ENCODE peak calls at places on chromosome 5, in nine cellular contexts. C is ovary, H is tibial nerve, N is transverse colon, F is A549, Q is K562, A is SK-N-SH, R is H1, D is suprapubic skin. W is an unnamed sample.
A peak's percentile ranks its signal among the peaks of the same experiment; 100 is the strongest.

GRCh38 chr5:87541033-87541432 is 128.3 kb upstream of the CCNH start:
- DNase-seq in N (peak; percentile 36), D (no peak), Q (no peak), H (peak; percentile 52), F (peak; percentile 33), R (no peak), A (peak; percentile 19), C (peak; percentile 73), W (no peak)

GRCh38 chr5:16936150-16937022 is at the start of gene MYO10:
- DNase-seq in Q (peak; percentile 93), C (peak; percentile 94), F (peak; percentile 83), A (peak; percentile 95), N (peak; percentile 88), R (peak; percentile 50), D (peak; percentile 84), H (peak; percentile 60), W (peak; percentile 87)

GRCh38 chr5:53438486-53439472 is 41.6 kb upstream of the FST start:
- DNase-seq in A (no peak), Q (no peak), H (no peak), F (no peak), N (no peak), C (no peak), R (no peak), D (no peak), W (no peak)

GRCh38 chr5:146867996-146868708 is 10.4 kb downstream of the PPP2R2B start:
- DNase-seq in C (no peak), D (no peak), Q (no peak), A (no peak), H (no peak), F (no peak), N (no peak), R (no peak), W (no peak)

GRCh38 chr5:6434737-6435136 is 13.9 kb upstream of the UBE2QL1 start:
- DNase-seq in Q (no peak), H (no peak), D (no peak), N (no peak), C (no peak), R (no peak), A (no peak), F (no peak), W (no peak)

GRCh38 chr5:23631283-23632045 is 124.1 kb downstream of the PRDM9 start:
- DNase-seq in F (peak; percentile 70), D (no peak), C (no peak), Q (no peak), A (no peak), H (no peak), R (no peak), N (no peak), W (no peak)

GRCh38 chr5:140312067-140312790 is 9.3 kb upstream of the PFDN1 start:
- DNase-seq in C (no peak), H (no peak), F (peak; percentile 26), R (no peak), N (no peak), Q (no peak), D (no peak), A (no peak), W (peak; percentile 54)

GRCh38 chr5:134511796-134512660 is 13.4 kb upstream of the JADE2 start:
- DNase-seq in C (peak; percentile 88), R (no peak), Q (peak; percentile 52), H (peak; percentile 69), F (peak; percentile 82), D (peak; percentile 86), A (no peak), N (peak; percentile 73), W (peak; percentile 67)

GRCh38 chr5:112776301-112776856 is 38.7 kb downstream of the APC start:
- DNase-seq in A (no peak), H (no peak), F (no peak), C (no peak), N (no peak), R (no peak), Q (no peak), D (no peak), W (no peak)

GRCh38 chr5:1375871-1376850 is 31.3 kb upstream of the CLPTM1L start:
- DNase-seq in Q (no peak), R (no peak), N (no peak), F (no peak), C (no peak), H (no peak), D (no peak), A (no peak), W (no peak)

GRCh38 chr5:106875591-106876297 is 795.0 kb downstream of the EFNA5 start:
- DNase-seq in R (peak; percentile 25), A (no peak), N (no peak), C (no peak), H (no peak), D (no peak), Q (peak; percentile 31), F (peak; percentile 58), W (no peak)

GRCh38 chr5:138948391-138949222 is 73.5 kb upstream of the LRRTM2 start:
- DNase-seq in D (no peak), N (no peak), C (no peak), A (peak; percentile 82), H (no peak), F (no peak), R (no peak), Q (no peak), W (no peak)

GRCh38 chr5:138981606-138982005 is 106.5 kb upstream of the LRRTM2 start:
- DNase-seq in F (no peak), Q (no peak), H (no peak), R (no peak), D (peak; percentile 9), A (no peak), C (no peak), N (no peak), W (no peak)

GRCh38 chr5:175840050-175840841 is 31.1 kb upstream of the CPLX2 start:
- DNase-seq in A (no peak), N (no peak), D (no peak), H (no peak), R (no peak), Q (peak; percentile 41), F (peak; percentile 64), C (no peak), W (no peak)

GRCh38 chr5:98779264-98779877 is 5.9 kb downstream of the RGMB start:
- DNase-seq in R (no peak), Q (no peak), A (no peak), D (no peak), F (no peak), N (peak; percentile 47), H (no peak), C (no peak), W (peak; percentile 72)
- H3K4me1 ChIP-seq in R (peaks cover 8% of the 10 kb centered on the region), Q (no peaks in the 10 kb centered on the region), A (peaks cover 49% of the 10 kb centered on the region), D (peaks cover 80% of the 10 kb centered on the region), F (peaks cover 12% of the 10 kb centered on the region), N (no peaks in the 10 kb centered on the region), H (peaks cover 90% of the 10 kb centered on the region), C (peaks cover 20% of the 10 kb centered on the region), W (peaks cover 90% of the 10 kb centered on the region)

GRCh38 chr5:118017536-118017935 is 970.8 kb downstream of the DTWD2 start:
- DNase-seq in D (no peak), A (no peak), R (no peak), N (no peak), C (no peak), H (no peak), F (no peak), Q (no peak), W (no peak)
- TF ChIP-seq EP300 in D (no peak), A (no peak), R (no peak), N (no peak), C (no peak), H (no peak), F (no peak), Q (no peak), W (no peak)

GRCh38 chr5:74318985-74319563 is 321.5 kb downstream of the ENC1 start:
- DNase-seq in A (no peak), F (peak; percentile 46), D (no peak), R (no peak), C (no peak), N (no peak), H (no peak), Q (no peak), W (no peak)

GRCh38 chr5:74312746-74313145 is 327.8 kb downstream of the ENC1 start:
- DNase-seq in A (no peak), C (no peak), F (no peak), D (no peak), N (no peak), H (no peak), Q (no peak), R (no peak), W (no peak)

GRCh38 chr5:74314906-74315305 is 325.6 kb downstream of the ENC1 start:
- DNase-seq in D (no peak), F (no peak), A (no peak), Q (no peak), N (no peak), C (no peak), R (no peak), H (no peak), W (no peak)

GRCh38 chr5:74313896-74314295 is 326.6 kb downstream of the ENC1 start:
- DNase-seq in F (no peak), N (no peak), A (no peak), R (no peak), H (no peak), Q (no peak), D (no peak), C (no peak), W (no peak)

GRCh38 chr5:74316064-74316586 is 324.4 kb downstream of the ENC1 start:
- DNase-seq in F (peak; percentile 81), Q (no peak), A (peak; percentile 34), N (no peak), H (no peak), D (no peak), C (no peak), R (peak; percentile 17), W (no peak)
- H3K4me1 ChIP-seq in F (peaks cover 36% of the 10 kb centered on the region), Q (no peaks in the 10 kb centered on the region), A (peaks cover 6% of the 10 kb centered on the region), N (no peaks in the 10 kb centered on the region), H (peaks cover 4% of the 10 kb centered on the region), D (peaks cover 8% of the 10 kb centered on the region), C (peaks cover 2% of the 10 kb centered on the region), R (no peaks in the 10 kb centered on the region), W (peaks cover 10% of the 10 kb centered on the region)

GRCh38 chr5:119291056-119291455 is 64.8 kb upstream of the TNFAIP8 start:
- DNase-seq in R (no peak), N (no peak), Q (no peak), H (no peak), D (no peak), A (no peak), F (no peak), C (no peak), W (no peak)

GRCh38 chr5:119289413-119289812 is 66.4 kb upstream of the TNFAIP8 start:
- DNase-seq in A (no peak), F (no peak), Q (no peak), C (no peak), D (no peak), R (no peak), H (no peak), N (no peak), W (no peak)

GRCh38 chr5:119291877-119292276 is 63.9 kb upstream of the TNFAIP8 start:
- DNase-seq in H (no peak), D (no peak), Q (no peak), C (no peak), R (no peak), F (no peak), N (no peak), A (no peak), W (no peak)

GRCh38 chr5:119290161-119290569 is 65.7 kb upstream of the TNFAIP8 start:
- DNase-seq in R (no peak), C (no peak), D (no peak), N (no peak), H (no peak), Q (no peak), A (no peak), F (no peak), W (no peak)

DNA sequence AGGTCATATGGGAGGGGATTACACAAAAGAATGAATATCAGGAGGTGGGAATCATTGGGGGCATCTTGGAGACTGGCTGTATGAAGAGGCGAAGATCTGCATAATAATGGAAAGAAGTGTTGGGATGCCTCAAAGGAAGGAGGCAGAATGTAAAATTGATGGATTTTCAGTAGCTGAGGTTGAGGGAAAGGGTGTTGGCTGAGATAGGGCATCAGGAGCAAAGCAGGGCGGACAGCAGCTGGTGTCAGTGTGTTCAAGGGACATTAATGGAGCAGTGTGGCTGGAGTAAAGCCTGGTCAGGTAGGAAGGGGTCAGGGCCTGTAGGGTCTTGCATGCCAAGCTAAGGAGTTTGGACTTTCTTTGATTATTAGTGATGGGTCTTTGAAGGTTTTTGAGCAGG is 65.2 kb upstream of the TNFAIP8 start:
- DNase-seq in R (no peak), F (no peak), A (no peak), H (no peak), C (no peak), D (no peak), N (no peak), Q (no peak), W (no peak)
- TF ChIP-seq EP300 in R (no peak), F (no peak), A (no peak), H (no peak), C (no peak), D (no peak), N (no peak), Q (no peak), W (no peak)

W was measured in stomach.